ENCODE peak calls at places on chromosomes 12 and 14, in nine cellular contexts. Q, V, N, R, O, Y, X, T and H are unnamed samples. For H3K4me1, the result is how much of the 10 kb centered on the place peaks cover.

GRCh38 chr14:99726538-99727095 is 42.5 kb downstream of the CYP46A1 start:
- DNase-seq in Q (no peak), V (no peak), N (peak), R (peak), O (no peak), Y (no peak), X (no peak), T (no peak), H (no peak)

GRCh38 chr12:112382866-112383265 is 635 bp upstream of the HECTD4 start:
- DNase-seq in Q (no peak), V (no peak), N (no peak), R (no peak), O (no peak), Y (no peak), X (no peak), T (no peak), H (no peak)

GRCh38 chr12:127619869-127620769 is 646.9 kb upstream of the TMEM132C start:
- DNase-seq in Q (no peak), V (no peak), N (no peak), R (no peak), O (peak), Y (no peak), X (no peak), T (no peak), H (no peak)

GRCh38 chr12:14167005-14167628 is 185.7 kb upstream of the GRIN2B start:
- DNase-seq in Q (no peak), V (no peak), N (peak), R (no peak), O (peak), Y (no peak), X (no peak), T (peak), H (no peak)

GRCh38 chr12:115934046-115934445 is 343.4 kb downstream of the MED13L start:
- DNase-seq in Q (peak), V (no peak), N (no peak), R (no peak), O (no peak), Y (no peak), X (no peak), T (no peak), H (no peak)

GRCh38 chr14:32559048-32559447 is 229.9 kb downstream of the AKAP6 start:
- DNase-seq in Q (no peak), V (no peak), N (no peak), R (no peak), O (no peak), Y (no peak), X (no peak), T (no peak), H (no peak)

GRCh38 chr14:64760146-64760755 is 56.0 kb downstream of the PLEKHG3 start:
- DNase-seq in Q (peak), V (peak), N (peak), R (no peak), O (peak), Y (no peak), X (peak), T (peak), H (peak)

GRCh38 chr12:42277426-42278115 is 39.5 kb upstream of the YAF2 start:
- DNase-seq in Q (no peak), V (no peak), N (no peak), R (no peak), O (no peak), Y (no peak), X (no peak), T (no peak), H (no peak)

GRCh38 chr14:59131926-59132763 is 56.3 kb upstream of the DAAM1 start:
- DNase-seq in Q (no peak), V (no peak), N (no peak), R (no peak), O (no peak), Y (no peak), X (no peak), T (no peak), H (no peak)

GRCh38 chr14:76962303-76962660 is 66.2 kb downstream of the IRF2BPL start:
- DNase-seq in Q (no peak), V (peak), N (no peak), R (no peak), O (no peak), Y (no peak), X (no peak), T (no peak), H (no peak)

GRCh38 chr14:76473381-76474263 is 97.7 kb downstream of the ESRRB start:
- DNase-seq in Q (peak), V (no peak), N (no peak), R (no peak), O (peak), Y (no peak), X (no peak), T (no peak), H (peak)

GRCh38 chr12:105100998-105101397 is 6.5 kb upstream of the WASHC4 start:
- DNase-seq in Q (no peak), V (no peak), N (no peak), R (no peak), O (no peak), Y (no peak), X (no peak), T (no peak), H (no peak)

GRCh38 chr12:68559984-68560822 is 50.5 kb upstream of the RAP1B start:
- DNase-seq in Q (peak), V (no peak), N (no peak), R (no peak), O (peak), Y (no peak), X (no peak), T (no peak), H (no peak)

GRCh38 chr14:100106661-100107112 is 41.5 kb downstream of the EVL start:
- DNase-seq in Q (no peak), V (no peak), N (no peak), R (no peak), O (no peak), Y (no peak), X (no peak), T (no peak), H (no peak)

GRCh38 chr12:27083861-27084271 is 1.5 kb upstream of the C12orf71 start:
- DNase-seq in Q (no peak), V (no peak), N (peak), R (no peak), O (peak), Y (no peak), X (no peak), T (no peak), H (no peak)

GRCh38 chr12:90979936-90980335 is 24.8 kb downstream of the EPYC start:
- DNase-seq in Q (no peak), V (no peak), N (no peak), R (no peak), O (no peak), Y (no peak), X (no peak), T (no peak), H (no peak)

GRCh38 chr12:120855823-120856589 is 48.2 kb downstream of the SPPL3 start:
- DNase-seq in Q (no peak), V (no peak), N (no peak), R (no peak), O (no peak), Y (no peak), X (no peak), T (no peak), H (no peak)

GRCh38 chr12:120851444-120851843 is 52.7 kb downstream of the SPPL3 start:
- DNase-seq in Q (peak), V (no peak), N (no peak), R (no peak), O (no peak), Y (no peak), X (no peak), T (no peak), H (no peak)

GRCh38 chr12:120851939-120852338 is 52.2 kb downstream of the SPPL3 start:
- DNase-seq in Q (peak), V (no peak), N (no peak), R (no peak), O (no peak), Y (no peak), X (no peak), T (no peak), H (no peak)

GRCh38 chr12:120854804-120855203 is 49.4 kb downstream of the SPPL3 start:
- DNase-seq in Q (no peak), V (no peak), N (no peak), R (no peak), O (peak), Y (no peak), X (no peak), T (no peak), H (no peak)

DNA sequence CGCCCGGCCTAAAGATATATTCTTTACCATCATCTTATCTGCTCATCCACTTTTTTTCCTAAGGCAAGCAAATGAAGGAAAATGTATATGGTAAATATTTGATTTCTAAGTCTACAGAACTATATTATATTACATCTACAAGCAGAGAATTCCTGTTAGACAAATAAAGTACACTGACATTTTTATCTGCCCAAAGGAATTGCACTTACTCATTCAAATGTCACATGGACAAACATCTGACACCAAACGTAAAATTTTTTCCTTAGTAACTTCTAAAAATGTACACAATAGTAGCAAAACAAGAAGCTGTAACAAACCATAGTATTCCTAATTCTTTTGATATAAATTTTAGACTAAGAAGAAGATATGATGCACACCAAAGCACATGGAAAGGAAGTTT is 51.0 kb downstream of the SPPL3 start:
- DNase-seq in Q (no peak), V (no peak), N (no peak), R (no peak), O (no peak), Y (no peak), X (no peak), T (no peak), H (no peak)
- H3K4me1 ChIP-seq in Q (half or more), V (half or more), N (under half), R (half or more), O (under half), Y (under half), X (under half), T (under half), H (half or more)

DNA sequence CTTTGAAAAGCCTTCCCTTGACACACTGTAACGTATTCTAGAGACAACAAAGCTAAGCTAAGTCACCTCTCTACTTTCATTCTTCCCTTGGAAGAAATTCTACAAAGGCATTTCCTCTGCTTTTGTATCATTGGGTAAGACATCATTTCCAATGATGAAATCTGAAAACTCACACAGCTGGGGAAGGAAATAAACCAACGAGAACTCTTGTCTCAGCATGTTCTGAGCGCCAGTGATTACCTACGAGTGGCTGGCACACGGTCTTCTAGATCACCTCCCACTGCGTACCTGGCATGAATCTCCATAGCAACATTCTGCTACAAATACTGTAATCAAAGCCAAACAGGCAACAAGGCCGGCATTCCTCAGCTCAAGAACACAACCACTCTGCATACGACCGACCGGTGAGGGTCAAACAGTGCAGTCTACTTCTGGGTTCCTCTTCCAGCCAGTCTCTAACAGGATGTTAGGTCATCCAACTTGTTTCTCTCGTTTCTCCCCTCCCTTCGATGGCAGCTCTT is 7.6 kb downstream of the VPS37B start:
- DNase-seq in Q (no peak), V (no peak), N (no peak), R (no peak), O (peak), Y (no peak), X (peak), T (peak), H (no peak)
- H3K4me1 ChIP-seq in Q (half or more), V (half or more), N (under half), R (half or more), O (under half), Y (half or more), X (half or more), T (half or more), H (half or more)

GRCh38 chr14:102903248-102903888 is 19.1 kb upstream of the AMN start:
- DNase-seq in Q (no peak), V (no peak), N (no peak), R (no peak), O (no peak), Y (no peak), X (no peak), T (no peak), H (no peak)

GRCh38 chr14:102902523-102903247 is 19.8 kb upstream of the AMN start:
- DNase-seq in Q (no peak), V (no peak), N (no peak), R (no peak), O (no peak), Y (no peak), X (no peak), T (no peak), H (no peak)

GRCh38 chr14:102902086-102902485 is 20.4 kb upstream of the AMN start:
- DNase-seq in Q (no peak), V (peak), N (no peak), R (no peak), O (no peak), Y (no peak), X (no peak), T (no peak), H (no peak)

GRCh38 chr14:102900631-102901571 is 21.6 kb upstream of the AMN start:
- DNase-seq in Q (no peak), V (peak), N (no peak), R (no peak), O (no peak), Y (no peak), X (no peak), T (no peak), H (no peak)

GRCh38 chr14:102901633-102902032 is 20.8 kb upstream of the AMN start:
- DNase-seq in Q (no peak), V (peak), N (no peak), R (no peak), O (no peak), Y (no peak), X (no peak), T (no peak), H (no peak)
- H3K4me1 ChIP-seq in Q (under half), V (half or more), N (under half), R (under half), O (under half), Y (under half), X (under half), T (under half), H (under half)

GRCh38 chr12:88258396-88258795 is 116.3 kb downstream of the TMTC3 start:
- DNase-seq in Q (no peak), V (no peak), N (no peak), R (no peak), O (no peak), Y (no peak), X (no peak), T (no peak), H (no peak)
- H3K4me1 ChIP-seq in Q (under half), V (under half), N (under half), R (under half), O (under half), Y (under half), X (under half), T (under half), H (under half)

GRCh38 chr14:93035585-93035916 is 80.2 kb downstream of the ITPK1 start:
- DNase-seq in Q (no peak), V (peak), N (no peak), R (no peak), O (no peak), Y (no peak), X (no peak), T (no peak), H (no peak)

GRCh38 chr14:93036652-93037341 is 78.9 kb downstream of the ITPK1 start:
- DNase-seq in Q (no peak), V (peak), N (peak), R (peak), O (no peak), Y (no peak), X (no peak), T (peak), H (no peak)

GRCh38 chr14:93039649-93040315 is 75.9 kb downstream of the ITPK1 start:
- DNase-seq in Q (no peak), V (peak), N (no peak), R (peak), O (no peak), Y (no peak), X (no peak), T (no peak), H (peak)

GRCh38 chr14:93035917-93036651 is 79.6 kb downstream of the ITPK1 start:
- DNase-seq in Q (no peak), V (peak), N (peak), R (peak), O (peak), Y (no peak), X (no peak), T (peak), H (no peak)

DNA sequence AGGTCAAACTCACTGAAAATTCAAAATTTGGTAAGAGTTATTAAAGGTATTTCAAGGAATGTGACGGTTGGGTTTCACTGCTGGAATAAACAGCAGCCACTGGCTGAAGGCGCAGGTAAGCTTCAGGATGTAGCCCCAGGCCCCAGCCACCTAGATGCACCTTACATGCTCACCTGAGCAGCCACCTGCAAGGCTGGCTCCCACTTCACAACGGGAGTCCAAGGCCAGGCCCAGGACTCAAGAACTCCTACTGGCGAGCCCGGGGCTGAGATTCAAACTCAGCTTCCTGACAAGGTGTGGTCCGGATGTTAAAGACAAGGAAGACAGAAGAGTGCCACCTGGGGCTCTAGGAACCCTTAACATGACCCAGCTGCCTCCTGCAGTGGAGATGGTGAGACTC is 78.4 kb downstream of the ITPK1 start:
- DNase-seq in Q (no peak), V (peak), N (no peak), R (peak), O (no peak), Y (no peak), X (no peak), T (peak), H (no peak)
- H3K4me1 ChIP-seq in Q (under half), V (half or more), N (under half), R (half or more), O (under half), Y (half or more), X (half or more), T (half or more), H (half or more)